ENCODE peak calls at places on chromosome 17, in eight cellular contexts. G is amygdala; X is fibroblast of pulmonary artery; Q is activated CD4-positive, alpha-beta memory T cell treated with anti-CD3 and anti-CD28 coated beads, Interleukin-2, amount 10 ng/mL, durations not matched to agents 7 days and 5 days; O is activated T-helper 1 cell treated with Interleukin-2 at 50 U/mL for 16 hours; S is ELF-1; C is NCI-H187; F is mesenchymal stem cell. W is an unnamed sample.

GRCh38 chr17:1725642-1726511 is 1.4 kb downstream of the WDR81 start:
- DNase-seq in G (no peak), X (no peak), Q (no peak), O (no peak), S (no peak), C (no peak), F (no peak), W (no peak)

GRCh38 chr17:67160791-67161190 is 84.2 kb downstream of the HELZ start:
- DNase-seq in G (no peak), X (no peak), Q (no peak), O (no peak), S (no peak), C (no peak), F (no peak), W (no peak)

GRCh38 chr17:44167181-44167861 is 3.2 kb upstream of the ASB16 start:
- DNase-seq in G (no peak), X (no peak), Q (no peak), O (no peak), S (no peak), C (no peak), F (no peak), W (no peak)

GRCh38 chr17:75049057-75049456 is 2.0 kb downstream of the KCTD2 start:
- DNase-seq in G (no peak), X (no peak), Q (no peak), O (no peak), S (no peak), C (no peak), F (no peak), W (no peak)

GRCh38 chr17:54277868-54278267 is 455.1 kb downstream of the KIF2B start:
- DNase-seq in G (no peak), X (no peak), Q (no peak), O (no peak), S (no peak), C (no peak), F (no peak), W (peak)

GRCh38 chr17:78130080-78130438 is 512 bp upstream of the TMC8 start:
- DNase-seq in G (no peak), X (no peak), Q (no peak), O (no peak), S (no peak), C (no peak), F (no peak), W (no peak)

GRCh38 chr17:5123343-5124124 is 7.7 kb downstream of the USP6 start:
- DNase-seq in G (no peak), X (no peak), Q (no peak), O (no peak), S (no peak), C (no peak), F (no peak), W (no peak)

GRCh38 chr17:66469088-66469442 is 166.7 kb downstream of the PRKCA start:
- DNase-seq in G (no peak), X (peak), Q (no peak), O (no peak), S (no peak), C (no peak), F (no peak), W (no peak)

GRCh38 chr17:9064311-9064834 is 43.1 kb downstream of the NTN1 start:
- DNase-seq in G (no peak), X (no peak), Q (no peak), O (no peak), S (no peak), C (no peak), F (no peak), W (no peak)

GRCh38 chr17:82932146-82933005 is 92.6 kb upstream of the ZNF750 start:
- DNase-seq in G (no peak), X (peak), Q (no peak), O (no peak), S (no peak), C (no peak), F (no peak), W (peak)

GRCh38 chr17:7651959-7652658 is 1.4 kb downstream of the ATP1B2 start:
- DNase-seq in G (no peak), X (no peak), Q (no peak), O (no peak), S (no peak), C (no peak), F (no peak), W (no peak)

GRCh38 chr17:75491680-75492079 is 23.7 kb downstream of the CASKIN2 start:
- DNase-seq in G (no peak), X (no peak), Q (no peak), O (no peak), S (no peak), C (no peak), F (no peak), W (no peak)

GRCh38 chr17:72726936-72727335 is 365.6 kb downstream of the SLC39A11 start:
- DNase-seq in G (no peak), X (no peak), Q (peak), O (no peak), S (no peak), C (peak), F (peak), W (peak)

GRCh38 chr17:17981330-17981729 is 8.7 kb downstream of the DRC3 start:
- DNase-seq in G (no peak), X (no peak), Q (no peak), O (no peak), S (no peak), C (no peak), F (no peak), W (no peak)

GRCh38 chr17:9828296-9829059 is 2.8 kb downstream of the GLP2R start:
- DNase-seq in G (no peak), X (no peak), Q (no peak), O (no peak), S (no peak), C (no peak), F (peak), W (no peak)

GRCh38 chr17:50966163-50966666 is 100.1 kb upstream of the TOB1 start:
- DNase-seq in G (no peak), X (no peak), Q (no peak), O (no peak), S (no peak), C (no peak), F (no peak), W (no peak)

GRCh38 chr17:32958418-32958817 is 30.5 kb downstream of the TMEM98 start:
- DNase-seq in G (no peak), X (no peak), Q (no peak), O (no peak), S (no peak), C (no peak), F (no peak), W (no peak)

GRCh38 chr17:2982854-2983636 is 80.4 kb downstream of the OR1D5 start:
- DNase-seq in G (peak), X (peak), Q (no peak), O (no peak), S (peak), C (peak), F (peak), W (no peak)